ENCODE peak calls at places on chromosomes 13 and 19, in five cellular contexts. One of them, this sample, is unnamed.

GRCh38 chr13:46321494-46322225 is 65.4 kb downstream of the RUBCNL start:
- DNase-seq in erythroblast: peak
- DNase-seq in HS-27A: no peak
- DNase-seq in AG04449: no peak
- DNase-seq in progenitor cell of endocrine pancreas: peak
- DNase-seq in this sample: peak

GRCh38 chr13:28658539-28658795 is 463 bp upstream of the POMP start:
- DNase-seq in erythroblast: no peak
- DNase-seq in HS-27A: no peak
- DNase-seq in AG04449: no peak
- DNase-seq in progenitor cell of endocrine pancreas: no peak
- DNase-seq in this sample: no peak

GRCh38 chr13:50529154-50529882 is 314.2 kb downstream of the DLEU7 start:
- DNase-seq in erythroblast: peak
- DNase-seq in HS-27A: no peak
- DNase-seq in AG04449: peak
- DNase-seq in progenitor cell of endocrine pancreas: no peak
- DNase-seq in this sample: peak

GRCh38 chr13:29514720-29515310 is 80.7 kb downstream of the SLC7A1 start:
- DNase-seq in erythroblast: no peak
- DNase-seq in HS-27A: no peak
- DNase-seq in AG04449: no peak
- DNase-seq in progenitor cell of endocrine pancreas: no peak
- DNase-seq in this sample: no peak

GRCh38 chr13:113162783-113163685 is 4.6 kb downstream of the PROZ start:
- DNase-seq in erythroblast: no peak
- DNase-seq in HS-27A: no peak
- DNase-seq in AG04449: no peak
- DNase-seq in progenitor cell of endocrine pancreas: no peak
- DNase-seq in this sample: no peak

GRCh38 chr13:97318532-97318931 is 96.4 kb downstream of the MBNL2 start:
- DNase-seq in erythroblast: no peak
- DNase-seq in HS-27A: no peak
- DNase-seq in AG04449: no peak
- DNase-seq in progenitor cell of endocrine pancreas: no peak
- DNase-seq in this sample: no peak

GRCh38 chr19:50739841-50740426 is 16.8 kb downstream of the CLEC11A start:
- DNase-seq in erythroblast: no peak
- DNase-seq in HS-27A: no peak
- DNase-seq in AG04449: no peak
- DNase-seq in progenitor cell of endocrine pancreas: no peak
- DNase-seq in this sample: no peak

GRCh38 chr13:112867301-112867711 is 101.7 kb upstream of the MCF2L start:
- DNase-seq in erythroblast: no peak
- DNase-seq in HS-27A: no peak
- DNase-seq in AG04449: no peak
- DNase-seq in progenitor cell of endocrine pancreas: no peak
- DNase-seq in this sample: no peak

GRCh38 chr13:99959538-99960230 is 11.9 kb downstream of the ZIC5 start:
- DNase-seq in erythroblast: no peak
- DNase-seq in HS-27A: no peak
- DNase-seq in AG04449: no peak
- DNase-seq in progenitor cell of endocrine pancreas: no peak
- DNase-seq in this sample: no peak

GRCh38 chr13:113852536-113853517 is 11.0 kb downstream of the GAS6 start:
- DNase-seq in erythroblast: no peak
- DNase-seq in HS-27A: no peak
- DNase-seq in AG04449: no peak
- DNase-seq in progenitor cell of endocrine pancreas: no peak
- DNase-seq in this sample: no peak

GRCh38 chr19:51783373-51783772 is 11.6 kb upstream of the FPR3 start:
- DNase-seq in erythroblast: no peak
- DNase-seq in HS-27A: no peak
- DNase-seq in AG04449: no peak
- DNase-seq in progenitor cell of endocrine pancreas: no peak
- DNase-seq in this sample: no peak

GRCh38 chr19:38650911-38651584 is 3.6 kb downstream of the ACTN4 start:
- DNase-seq in erythroblast: no peak
- DNase-seq in HS-27A: peak
- DNase-seq in AG04449: no peak
- DNase-seq in progenitor cell of endocrine pancreas: no peak
- DNase-seq in this sample: no peak

GRCh38 chr13:41900918-41901317 is 60.0 kb downstream of the VWA8 start:
- DNase-seq in erythroblast: no peak
- DNase-seq in HS-27A: no peak
- DNase-seq in AG04449: no peak
- DNase-seq in progenitor cell of endocrine pancreas: no peak
- DNase-seq in this sample: no peak

GRCh38 chr19:52665529-52665928 is 27.4 kb upstream of the ZNF83 start:
- DNase-seq in erythroblast: no peak
- DNase-seq in HS-27A: peak
- DNase-seq in AG04449: no peak
- DNase-seq in progenitor cell of endocrine pancreas: no peak
- DNase-seq in this sample: no peak

GRCh38 chr19:33621811-33622504 is at the start of gene CHST8:
- DNase-seq in erythroblast: no peak
- DNase-seq in HS-27A: no peak
- DNase-seq in AG04449: no peak
- DNase-seq in progenitor cell of endocrine pancreas: peak
- DNase-seq in this sample: no peak

GRCh38 chr13:40060318-40061007 is 405.0 kb downstream of the COG6 start:
- DNase-seq in erythroblast: no peak
- DNase-seq in HS-27A: no peak
- DNase-seq in AG04449: peak
- DNase-seq in progenitor cell of endocrine pancreas: no peak
- DNase-seq in this sample: no peak

GRCh38 chr19:6229216-6229913 is 50.4 kb downstream of the MLLT1 start:
- DNase-seq in erythroblast: no peak
- DNase-seq in HS-27A: no peak
- DNase-seq in AG04449: no peak
- DNase-seq in progenitor cell of endocrine pancreas: no peak
- DNase-seq in this sample: no peak

GRCh38 chr13:30972888-30973377 is 40.5 kb downstream of the TEX26 start:
- DNase-seq in erythroblast: no peak
- DNase-seq in HS-27A: no peak
- DNase-seq in AG04449: no peak
- DNase-seq in progenitor cell of endocrine pancreas: no peak
- DNase-seq in this sample: peak

GRCh38 chr13:63737418-63737817 is 2321.8 kb upstream of the PCDH20 start:
- DNase-seq in erythroblast: no peak
- DNase-seq in HS-27A: no peak
- DNase-seq in AG04449: no peak
- DNase-seq in progenitor cell of endocrine pancreas: no peak
- DNase-seq in this sample: no peak

GRCh38 chr13:81017525-81018152 is 676.7 kb upstream of the SPRY2 start:
- DNase-seq in erythroblast: peak
- DNase-seq in HS-27A: peak
- DNase-seq in AG04449: no peak
- DNase-seq in progenitor cell of endocrine pancreas: no peak
- DNase-seq in this sample: no peak